ENCODE peak calls at places on chromosomes 6 and 20, in nine cellular contexts. One of them, this sample, is unnamed.

GRCh38 chr20:58417418-58417817 is 28.4 kb downstream of the VAPB start:
- DNase-seq in IMR-90: no peak
- DNase-seq in A549: no peak
- DNase-seq in body of pancreas: no peak
- DNase-seq in lower leg skin: no peak
- DNase-seq in esophagus squamous epithelium: no peak
- DNase-seq in transverse colon: no peak
- DNase-seq in prostate gland: no peak
- DNase-seq in breast epithelium: no peak
- DNase-seq in this sample: no peak

GRCh38 chr6:76790045-76790796 is 673.1 kb downstream of the HTR1B start:
- DNase-seq in IMR-90: no peak
- DNase-seq in A549: no peak
- DNase-seq in body of pancreas: peak
- DNase-seq in lower leg skin: no peak
- DNase-seq in esophagus squamous epithelium: no peak
- DNase-seq in transverse colon: no peak
- DNase-seq in prostate gland: no peak
- DNase-seq in breast epithelium: no peak
- DNase-seq in this sample: no peak

GRCh38 chr20:58984691-58985090 is 3.6 kb downstream of the NELFCD start:
- DNase-seq in IMR-90: no peak
- DNase-seq in A549: no peak
- DNase-seq in body of pancreas: no peak
- DNase-seq in lower leg skin: peak
- DNase-seq in esophagus squamous epithelium: no peak
- DNase-seq in transverse colon: no peak
- DNase-seq in prostate gland: no peak
- DNase-seq in breast epithelium: no peak
- DNase-seq in this sample: no peak

GRCh38 chr20:38222231-38222922 is 38.2 kb downstream of the KIAA1755 start:
- DNase-seq in IMR-90: peak
- DNase-seq in A549: peak
- DNase-seq in body of pancreas: peak
- DNase-seq in lower leg skin: no peak
- DNase-seq in esophagus squamous epithelium: no peak
- DNase-seq in transverse colon: peak
- DNase-seq in prostate gland: peak
- DNase-seq in breast epithelium: peak
- DNase-seq in this sample: peak

GRCh38 chr20:36540551-36541211 is 638 bp upstream of the MYL9 start:
- DNase-seq in IMR-90: no peak
- DNase-seq in A549: no peak
- DNase-seq in body of pancreas: no peak
- DNase-seq in lower leg skin: no peak
- DNase-seq in esophagus squamous epithelium: no peak
- DNase-seq in transverse colon: no peak
- DNase-seq in prostate gland: no peak
- DNase-seq in breast epithelium: no peak
- DNase-seq in this sample: no peak

GRCh38 chr20:20327756-20328155 is 40.1 kb upstream of the INSM1 start:
- DNase-seq in IMR-90: peak
- DNase-seq in A549: peak
- DNase-seq in body of pancreas: no peak
- DNase-seq in lower leg skin: no peak
- DNase-seq in esophagus squamous epithelium: no peak
- DNase-seq in transverse colon: no peak
- DNase-seq in prostate gland: no peak
- DNase-seq in breast epithelium: no peak
- DNase-seq in this sample: no peak

GRCh38 chr6:40788661-40789111 is 201.5 kb upstream of the LRFN2 start:
- DNase-seq in IMR-90: no peak
- DNase-seq in A549: no peak
- DNase-seq in body of pancreas: no peak
- DNase-seq in lower leg skin: no peak
- DNase-seq in esophagus squamous epithelium: no peak
- DNase-seq in transverse colon: no peak
- DNase-seq in prostate gland: no peak
- DNase-seq in breast epithelium: no peak
- DNase-seq in this sample: no peak

GRCh38 chr6:45464685-45465084 is 87.0 kb upstream of the SUPT3H start:
- DNase-seq in IMR-90: no peak
- DNase-seq in A549: no peak
- DNase-seq in body of pancreas: no peak
- DNase-seq in lower leg skin: no peak
- DNase-seq in esophagus squamous epithelium: no peak
- DNase-seq in transverse colon: no peak
- DNase-seq in prostate gland: no peak
- DNase-seq in breast epithelium: no peak
- DNase-seq in this sample: no peak

GRCh38 chr6:25659633-25660368 is 7.8 kb downstream of the SCGN start:
- DNase-seq in IMR-90: no peak
- DNase-seq in A549: no peak
- DNase-seq in body of pancreas: peak
- DNase-seq in lower leg skin: no peak
- DNase-seq in esophagus squamous epithelium: no peak
- DNase-seq in transverse colon: no peak
- DNase-seq in prostate gland: no peak
- DNase-seq in breast epithelium: no peak
- DNase-seq in this sample: no peak

GRCh38 chr6:77123527-77123926 is 339.8 kb downstream of the HTR1B start:
- DNase-seq in IMR-90: no peak
- DNase-seq in A549: no peak
- DNase-seq in body of pancreas: no peak
- DNase-seq in lower leg skin: no peak
- DNase-seq in esophagus squamous epithelium: no peak
- DNase-seq in transverse colon: no peak
- DNase-seq in prostate gland: no peak
- DNase-seq in breast epithelium: no peak
- DNase-seq in this sample: no peak

GRCh38 chr6:90393232-90393884 is 96.7 kb upstream of the BACH2 start:
- DNase-seq in IMR-90: peak
- DNase-seq in A549: peak
- DNase-seq in body of pancreas: peak
- DNase-seq in lower leg skin: no peak
- DNase-seq in esophagus squamous epithelium: no peak
- DNase-seq in transverse colon: peak
- DNase-seq in prostate gland: peak
- DNase-seq in breast epithelium: no peak
- DNase-seq in this sample: no peak

GRCh38 chr6:104625536-104625935 is 234.2 kb downstream of the HACE1 start:
- DNase-seq in IMR-90: peak
- DNase-seq in A549: peak
- DNase-seq in body of pancreas: no peak
- DNase-seq in lower leg skin: no peak
- DNase-seq in esophagus squamous epithelium: no peak
- DNase-seq in transverse colon: no peak
- DNase-seq in prostate gland: peak
- DNase-seq in breast epithelium: no peak
- DNase-seq in this sample: no peak

GRCh38 chr20:46316984-46317684 is 8.8 kb upstream of the CDH22 start:
- DNase-seq in IMR-90: no peak
- DNase-seq in A549: no peak
- DNase-seq in body of pancreas: peak
- DNase-seq in lower leg skin: no peak
- DNase-seq in esophagus squamous epithelium: no peak
- DNase-seq in transverse colon: no peak
- DNase-seq in prostate gland: no peak
- DNase-seq in breast epithelium: no peak
- DNase-seq in this sample: no peak

GRCh38 chr6:137571854-137572253 is 77.7 kb upstream of the OLIG3 start:
- DNase-seq in IMR-90: peak
- DNase-seq in A549: peak
- DNase-seq in body of pancreas: peak
- DNase-seq in lower leg skin: no peak
- DNase-seq in esophagus squamous epithelium: no peak
- DNase-seq in transverse colon: peak
- DNase-seq in prostate gland: no peak
- DNase-seq in breast epithelium: no peak
- DNase-seq in this sample: no peak

GRCh38 chr6:118507636-118508035 is 40.5 kb upstream of the PLN start:
- DNase-seq in IMR-90: no peak
- DNase-seq in A549: no peak
- DNase-seq in body of pancreas: no peak
- DNase-seq in lower leg skin: no peak
- DNase-seq in esophagus squamous epithelium: no peak
- DNase-seq in transverse colon: no peak
- DNase-seq in prostate gland: no peak
- DNase-seq in breast epithelium: no peak
- DNase-seq in this sample: no peak

GRCh38 chr6:24614048-24614420 is 32.0 kb downstream of the KIAA0319 start:
- DNase-seq in IMR-90: no peak
- DNase-seq in A549: no peak
- DNase-seq in body of pancreas: no peak
- DNase-seq in lower leg skin: no peak
- DNase-seq in esophagus squamous epithelium: no peak
- DNase-seq in transverse colon: no peak
- DNase-seq in prostate gland: no peak
- DNase-seq in breast epithelium: no peak
- DNase-seq in this sample: no peak

GRCh38 chr20:19901226-19901625 is 115.9 kb upstream of the NAA20 start:
- DNase-seq in IMR-90: no peak
- DNase-seq in A549: peak
- DNase-seq in body of pancreas: no peak
- DNase-seq in lower leg skin: peak
- DNase-seq in esophagus squamous epithelium: no peak
- DNase-seq in transverse colon: no peak
- DNase-seq in prostate gland: no peak
- DNase-seq in breast epithelium: no peak
- DNase-seq in this sample: no peak

GRCh38 chr6:28977351-28978136 is 27.6 kb downstream of the ZNF311 start:
- DNase-seq in IMR-90: peak
- DNase-seq in A549: no peak
- DNase-seq in body of pancreas: no peak
- DNase-seq in lower leg skin: no peak
- DNase-seq in esophagus squamous epithelium: no peak
- DNase-seq in transverse colon: no peak
- DNase-seq in prostate gland: no peak
- DNase-seq in breast epithelium: no peak
- DNase-seq in this sample: peak

GRCh38 chr6:27871919-27872633 is 40.1 kb downstream of the OR2B2 start:
- DNase-seq in IMR-90: peak
- DNase-seq in A549: peak
- DNase-seq in body of pancreas: peak
- DNase-seq in lower leg skin: peak
- DNase-seq in esophagus squamous epithelium: peak
- DNase-seq in transverse colon: peak
- DNase-seq in prostate gland: peak
- DNase-seq in breast epithelium: peak
- DNase-seq in this sample: peak
- TF ChIP-seq CTCF in IMR-90: peak
- TF ChIP-seq CTCF in A549: no peak
- TF ChIP-seq CTCF in body of pancreas: peak
- TF ChIP-seq CTCF in lower leg skin: no peak
- TF ChIP-seq CTCF in esophagus squamous epithelium: peak
- TF ChIP-seq CTCF in transverse colon: no peak
- TF ChIP-seq CTCF in prostate gland: no peak
- TF ChIP-seq CTCF in breast epithelium: no peak
- TF ChIP-seq CTCF in this sample: peak

GRCh38 chr6:31403283-31403989 is at the start of gene MICA:
- DNase-seq in IMR-90: peak
- DNase-seq in A549: peak
- DNase-seq in body of pancreas: peak
- DNase-seq in lower leg skin: peak
- DNase-seq in esophagus squamous epithelium: peak
- DNase-seq in transverse colon: peak
- DNase-seq in prostate gland: peak
- DNase-seq in breast epithelium: peak
- DNase-seq in this sample: peak

GRCh38 chr6:31402324-31403282 is 792 bp upstream of the MICA start:
- DNase-seq in IMR-90: no peak
- DNase-seq in A549: no peak
- DNase-seq in body of pancreas: peak
- DNase-seq in lower leg skin: no peak
- DNase-seq in esophagus squamous epithelium: no peak
- DNase-seq in transverse colon: peak
- DNase-seq in prostate gland: peak
- DNase-seq in breast epithelium: peak
- DNase-seq in this sample: no peak

GRCh38 chr6:31399589-31400466 is 3.6 kb upstream of the MICA start:
- DNase-seq in IMR-90: peak
- DNase-seq in A549: peak
- DNase-seq in body of pancreas: peak
- DNase-seq in lower leg skin: peak
- DNase-seq in esophagus squamous epithelium: peak
- DNase-seq in transverse colon: peak
- DNase-seq in prostate gland: peak
- DNase-seq in breast epithelium: peak
- DNase-seq in this sample: peak

GRCh38 chr6:31400467-31401289 is 2.7 kb upstream of the MICA start:
- DNase-seq in IMR-90: peak
- DNase-seq in A549: peak
- DNase-seq in body of pancreas: peak
- DNase-seq in lower leg skin: peak
- DNase-seq in esophagus squamous epithelium: no peak
- DNase-seq in transverse colon: peak
- DNase-seq in prostate gland: peak
- DNase-seq in breast epithelium: peak
- DNase-seq in this sample: peak

DNA sequence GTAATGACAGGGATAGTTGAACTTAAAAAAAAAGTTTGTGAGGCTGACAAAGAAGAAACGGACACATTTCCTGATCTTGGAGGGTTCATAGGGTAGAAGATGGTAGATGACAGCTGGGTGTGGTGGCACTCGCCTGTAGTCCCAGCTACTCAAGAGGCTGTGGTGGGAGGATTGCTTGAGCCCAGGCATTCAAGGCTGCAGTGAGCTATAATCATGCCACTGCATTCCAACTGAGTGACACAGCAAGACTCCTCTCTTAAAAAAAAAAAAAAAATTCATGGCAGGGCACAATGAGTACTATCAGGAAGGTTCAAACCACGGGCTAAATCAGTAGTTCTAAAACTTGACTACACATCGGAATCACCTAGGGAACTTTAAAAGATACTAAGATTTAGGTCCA is 2.0 kb upstream of the MICA start:
- DNase-seq in IMR-90: peak
- DNase-seq in A549: peak
- DNase-seq in body of pancreas: peak
- DNase-seq in lower leg skin: no peak
- DNase-seq in esophagus squamous epithelium: no peak
- DNase-seq in transverse colon: peak
- DNase-seq in prostate gland: peak
- DNase-seq in breast epithelium: peak
- DNase-seq in this sample: no peak
- TF ChIP-seq POLR2A in IMR-90: no peak
- TF ChIP-seq POLR2A in A549: no peak
- TF ChIP-seq POLR2A in body of pancreas: no peak
- TF ChIP-seq POLR2A in lower leg skin: no peak
- TF ChIP-seq POLR2A in esophagus squamous epithelium: peak
- TF ChIP-seq POLR2A in transverse colon: peak
- TF ChIP-seq POLR2A in prostate gland: peak
- TF ChIP-seq POLR2A in breast epithelium: no peak
- TF ChIP-seq POLR2A in this sample: peak

GRCh38 chr20:63230800-63231268 is 4.9 kb upstream of the BIRC7 start:
- DNase-seq in IMR-90: peak
- DNase-seq in A549: peak
- DNase-seq in body of pancreas: peak
- DNase-seq in lower leg skin: no peak
- DNase-seq in esophagus squamous epithelium: no peak
- DNase-seq in transverse colon: peak
- DNase-seq in prostate gland: peak
- DNase-seq in breast epithelium: no peak
- DNase-seq in this sample: no peak
- TF ChIP-seq CTCF in IMR-90: peak
- TF ChIP-seq CTCF in A549: no peak
- TF ChIP-seq CTCF in body of pancreas: peak
- TF ChIP-seq CTCF in lower leg skin: no peak
- TF ChIP-seq CTCF in esophagus squamous epithelium: peak
- TF ChIP-seq CTCF in transverse colon: peak
- TF ChIP-seq CTCF in prostate gland: peak
- TF ChIP-seq CTCF in breast epithelium: peak
- TF ChIP-seq CTCF in this sample: peak

GRCh38 chr20:62235001-62235776 is 3.1 kb upstream of the OSBPL2 start:
- DNase-seq in IMR-90: no peak
- DNase-seq in A549: no peak
- DNase-seq in body of pancreas: peak
- DNase-seq in lower leg skin: no peak
- DNase-seq in esophagus squamous epithelium: no peak
- DNase-seq in transverse colon: no peak
- DNase-seq in prostate gland: peak
- DNase-seq in breast epithelium: no peak
- DNase-seq in this sample: no peak
- TF ChIP-seq POLR2A in IMR-90: no peak
- TF ChIP-seq POLR2A in A549: no peak
- TF ChIP-seq POLR2A in body of pancreas: no peak
- TF ChIP-seq POLR2A in lower leg skin: no peak
- TF ChIP-seq POLR2A in esophagus squamous epithelium: no peak
- TF ChIP-seq POLR2A in transverse colon: no peak
- TF ChIP-seq POLR2A in prostate gland: no peak
- TF ChIP-seq POLR2A in breast epithelium: no peak
- TF ChIP-seq POLR2A in this sample: no peak